ENCODE peak calls at places on chromosomes 3 and 15, in nine cellular contexts. A is SJSA1; R is DND-41; F is left ventricle myocardium inferior; N is CD4-positive, CD25-positive, alpha-beta regulatory T cell; Z is RWPE1; L is SK-N-SH; O is hepatocyte; Y is thyroid gland. C is an unnamed sample.

GRCh38 chr15:52727825-52728224 is 48.6 kb upstream of the ATOSA start:
- DNase-seq in A (no peak), R (no peak), F (no peak), N (no peak), Z (no peak), L (no peak), O (no peak), Y (no peak), C (no peak)

GRCh38 chr15:29090617-29091466 is 178.8 kb downstream of the NSMCE3 start:
- DNase-seq in A (peak), R (peak), F (no peak), N (peak), Z (peak), L (peak), O (peak), Y (peak), C (no peak)

GRCh38 chr3:46895204-46895660 is 17.7 kb downstream of the PTH1R start:
- DNase-seq in A (peak), R (peak), F (peak), N (peak), Z (no peak), L (peak), O (peak), Y (peak), C (peak)

GRCh38 chr15:79371581-79371980 is 60.6 kb upstream of the MINAR1 start:
- DNase-seq in A (no peak), R (no peak), F (no peak), N (no peak), Z (no peak), L (no peak), O (no peak), Y (no peak), C (no peak)

GRCh38 chr15:62994975-62995730 is 47.4 kb upstream of the TPM1 start:
- DNase-seq in A (no peak), R (no peak), F (no peak), N (no peak), Z (no peak), L (no peak), O (peak), Y (no peak), C (no peak)

GRCh38 chr3:20974389-20974788 is 776.6 kb downstream of the ZNF385D start:
- DNase-seq in A (no peak), R (no peak), F (no peak), N (no peak), Z (no peak), L (peak), O (no peak), Y (no peak), C (no peak)

GRCh38 chr3:16147226-16147625 is 27.3 kb upstream of the GALNT15 start:
- DNase-seq in A (no peak), R (peak), F (no peak), N (peak), Z (peak), L (no peak), O (no peak), Y (no peak), C (no peak)

GRCh38 chr3:179421500-179421899 is 29.8 kb downstream of the GNB4 start:
- DNase-seq in A (no peak), R (no peak), F (no peak), N (no peak), Z (peak), L (peak), O (peak), Y (peak), C (no peak)

GRCh38 chr15:74062671-74063070 is 19.7 kb downstream of the GOLGA6A start:
- DNase-seq in A (no peak), R (no peak), F (no peak), N (no peak), Z (no peak), L (no peak), O (no peak), Y (no peak), C (no peak)

GRCh38 chr3:8589880-8590556 is 54.6 kb downstream of the SSUH2 start:
- DNase-seq in A (peak), R (no peak), F (no peak), N (no peak), Z (no peak), L (no peak), O (no peak), Y (no peak), C (no peak)

GRCh38 chr3:95200384-95200783 is 1137.5 kb downstream of the NSUN3 start:
- DNase-seq in A (no peak), R (no peak), F (no peak), N (no peak), Z (no peak), L (no peak), O (no peak), Y (no peak), C (no peak)

GRCh38 chr3:98521897-98522537 is 685 bp downstream of the CLDND1 start:
- DNase-seq in A (peak), R (peak), F (no peak), N (peak), Z (peak), L (peak), O (peak), Y (peak), C (no peak)

GRCh38 chr3:123289336-123290106 is 87.8 kb downstream of the SEC22A start:
- DNase-seq in A (no peak), R (no peak), F (no peak), N (no peak), Z (no peak), L (peak), O (no peak), Y (no peak), C (no peak)

GRCh38 chr3:112124901-112125607 is 8.0 kb downstream of the GCSAM start:
- DNase-seq in A (no peak), R (no peak), F (no peak), N (no peak), Z (no peak), L (no peak), O (no peak), Y (no peak), C (no peak)

GRCh38 chr3:186930639-186931486 is 537 bp downstream of the ST6GAL1 start:
- DNase-seq in A (peak), R (no peak), F (peak), N (peak), Z (no peak), L (peak), O (peak), Y (peak), C (peak)

GRCh38 chr3:43162573-43163084 is 56.8 kb upstream of the POMGNT2 start:
- DNase-seq in A (no peak), R (no peak), F (no peak), N (peak), Z (no peak), L (no peak), O (no peak), Y (no peak), C (no peak)

GRCh38 chr3:105688821-105689220 is 180.0 kb downstream of the CBLB start:
- DNase-seq in A (peak), R (no peak), F (no peak), N (no peak), Z (no peak), L (no peak), O (no peak), Y (no peak), C (no peak)

GRCh38 chr15:28896944-28897343 is 11.2 kb downstream of the APBA2 start:
- DNase-seq in A (peak), R (no peak), F (no peak), N (no peak), Z (peak), L (no peak), O (no peak), Y (no peak), C (no peak)

GRCh38 chr3:111801697-111802655 is 57.1 kb upstream of the PHLDB2 start:
- DNase-seq in A (peak), R (no peak), F (no peak), N (no peak), Z (peak), L (no peak), O (peak), Y (no peak), C (no peak)

GRCh38 chr15:43881944-43882343 is 55.1 kb downstream of the WDR76 start:
- DNase-seq in A (no peak), R (no peak), F (no peak), N (peak), Z (no peak), L (no peak), O (no peak), Y (peak), C (no peak)

GRCh38 chr15:80779658-80780415 is 667 bp downstream of the CEMIP start:
- DNase-seq in A (peak), R (no peak), F (no peak), N (no peak), Z (peak), L (peak), O (peak), Y (peak), C (peak)

GRCh38 chr15:29670945-29671307 is 151.3 kb downstream of the TJP1 start:
- DNase-seq in A (peak), R (no peak), F (no peak), N (no peak), Z (peak), L (no peak), O (peak), Y (peak), C (no peak)

GRCh38 chr15:31237042-31237324 is 89.7 kb upstream of the KLF13 start:
- DNase-seq in A (no peak), R (no peak), F (no peak), N (no peak), Z (no peak), L (no peak), O (no peak), Y (no peak), C (no peak)

GRCh38 chr15:31235298-31236183 is 91.1 kb upstream of the KLF13 start:
- DNase-seq in A (no peak), R (no peak), F (peak), N (no peak), Z (no peak), L (peak), O (peak), Y (peak), C (peak)

GRCh38 chr15:31236184-31237041 is 90.2 kb upstream of the KLF13 start:
- DNase-seq in A (peak), R (no peak), F (peak), N (no peak), Z (peak), L (peak), O (peak), Y (peak), C (peak)

GRCh38 chr15:31238369-31238768 is 88.3 kb upstream of the KLF13 start:
- DNase-seq in A (no peak), R (no peak), F (no peak), N (no peak), Z (no peak), L (no peak), O (no peak), Y (no peak), C (no peak)

GRCh38 chr15:31234815-31235214 is 91.8 kb upstream of the KLF13 start:
- DNase-seq in A (no peak), R (no peak), F (no peak), N (no peak), Z (no peak), L (no peak), O (no peak), Y (no peak), C (no peak)
- H3K27ac ChIP-seq in A (no peak), R (no peak), F (peak), N (no peak), Z (peak), L (no peak), O (no peak), Y (no peak), C (no peak)

DNA sequence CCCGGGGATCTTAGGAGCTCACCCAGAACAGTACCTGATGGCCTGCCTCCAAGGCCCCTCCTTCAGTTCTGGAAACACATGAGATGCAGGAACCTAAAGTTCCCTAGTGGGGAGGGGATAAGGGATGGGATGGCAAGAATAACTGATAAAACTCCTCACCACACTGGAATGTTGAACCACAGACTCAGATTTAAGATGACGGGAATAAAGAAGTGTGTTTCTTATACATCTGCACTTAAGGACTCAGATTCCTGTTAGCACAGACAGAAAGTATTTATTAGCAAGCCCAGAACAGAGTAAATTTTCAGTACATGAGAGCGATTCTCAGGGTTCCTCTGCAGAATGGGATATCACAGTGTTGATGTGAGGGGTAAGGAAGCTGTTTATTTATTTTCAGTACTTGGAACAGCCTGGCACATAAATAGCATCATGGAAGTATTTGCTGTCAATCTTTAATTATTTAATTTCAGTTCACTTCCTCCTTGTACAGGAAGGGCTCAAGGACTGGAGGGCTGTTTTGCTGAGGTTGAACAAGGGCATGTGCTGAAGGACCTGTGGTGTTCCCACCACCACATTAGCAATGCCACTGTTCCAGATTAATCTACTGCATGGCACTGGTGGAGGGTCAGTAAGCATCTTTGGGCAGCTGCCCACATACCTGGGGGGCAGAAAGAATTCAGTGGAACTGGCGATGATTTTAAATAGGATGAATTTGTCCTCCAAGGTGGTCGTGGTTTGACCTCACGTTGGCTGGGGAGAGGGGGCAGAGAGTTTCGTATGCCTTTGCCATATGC is 245.0 kb downstream of the TLE3 start:
- DNase-seq in A (peak), R (no peak), F (no peak), N (no peak), Z (no peak), L (no peak), O (no peak), Y (no peak), C (no peak)
- H3K27ac ChIP-seq in A (peak), R (no peak), F (no peak), N (no peak), Z (no peak), L (peak), O (peak), Y (no peak), C (no peak)

GRCh38 chr3:150754896-150755295 is 8.1 kb downstream of the SIAH2 start:
- DNase-seq in A (no peak), R (no peak), F (no peak), N (no peak), Z (no peak), L (no peak), O (no peak), Y (no peak), C (no peak)

GRCh38 chr3:150755902-150756301 is 7.1 kb downstream of the SIAH2 start:
- DNase-seq in A (no peak), R (no peak), F (no peak), N (no peak), Z (no peak), L (no peak), O (no peak), Y (no peak), C (no peak)

GRCh38 chr3:150757364-150757763 is 5.6 kb downstream of the SIAH2 start:
- DNase-seq in A (no peak), R (no peak), F (no peak), N (no peak), Z (no peak), L (no peak), O (no peak), Y (no peak), C (no peak)

GRCh38 chr3:150757768-150758167 is 5.2 kb downstream of the SIAH2 start:
- DNase-seq in A (no peak), R (no peak), F (no peak), N (no peak), Z (no peak), L (no peak), O (no peak), Y (no peak), C (no peak)

GRCh38 chr3:150756491-150757059 is 6.4 kb downstream of the SIAH2 start:
- DNase-seq in A (no peak), R (no peak), F (no peak), N (no peak), Z (no peak), L (no peak), O (no peak), Y (no peak), C (no peak)
- H3K27ac ChIP-seq in A (no peak), R (no peak), F (peak), N (no peak), Z (no peak), L (no peak), O (peak), Y (no peak), C (peak)

GRCh38 chr3:145133281-145133680 is 1027.7 kb downstream of the PLOD2 start:
- DNase-seq in A (no peak), R (no peak), F (no peak), N (no peak), Z (no peak), L (no peak), O (no peak), Y (no peak), C (no peak)
- H3K27ac ChIP-seq in A (no peak), R (no peak), F (no peak), N (no peak), Z (no peak), L (no peak), O (no peak), Y (no peak), C (no peak)

GRCh38 chr3:156749244-156749643 is 74.9 kb downstream of the TIPARP start:
- DNase-seq in A (no peak), R (no peak), F (no peak), N (no peak), Z (no peak), L (no peak), O (peak), Y (no peak), C (no peak)
- H3K27ac ChIP-seq in A (peak), R (no peak), F (no peak), N (no peak), Z (no peak), L (no peak), O (no peak), Y (no peak), C (no peak)

C was measured in ovary.